ENCODE peak calls at places on chromosomes 4 and X, in nine cellular contexts. O is HL-60, S is thyroid gland, V is BJ, J is right lobe of liver, B is AG10803, Q is osteoblast, R is kidney epithelial cell, W is psoas muscle. X is an unnamed sample.

GRCh38 chrX:68232206-68232605 is 201.1 kb downstream of the OPHN1 start:
- DNase-seq in Q (no peak), O (no peak), B (no peak), S (no peak), J (no peak), V (no peak), W (no peak), R (no peak), X (no peak)

GRCh38 chrX:134520860-134521390 is 61.0 kb downstream of the HPRT1 start:
- DNase-seq in W (no peak), R (no peak), Q (peak), B (peak), V (no peak), J (no peak), O (no peak), S (peak), X (no peak)

GRCh38 chr4:118849867-118850812 is 14.2 kb upstream of the SEC24D start:
- DNase-seq in O (no peak), J (no peak), S (peak), Q (no peak), R (no peak), B (no peak), W (no peak), V (no peak), X (no peak)

GRCh38 chrX:149825424-149825823 is 43.7 kb downstream of the MAGEA9 start:
- DNase-seq in O (no peak), S (peak), Q (no peak), V (no peak), W (no peak), J (no peak), B (no peak), R (no peak), X (no peak)

GRCh38 chrX:74179071-74179470 is 124.9 kb upstream of the ZCCHC13 start:
- DNase-seq in O (no peak), V (peak), Q (peak), R (peak), J (no peak), S (no peak), W (no peak), B (peak), X (peak)

GRCh38 chr4:94561249-94562024 is 109.7 kb downstream of the PDLIM5 start:
- DNase-seq in J (no peak), Q (no peak), O (no peak), R (no peak), W (no peak), B (peak), V (peak), S (no peak), X (peak)

GRCh38 chr4:173237722-173238121 is 69.1 kb downstream of the GALNT7 start:
- DNase-seq in J (no peak), W (no peak), V (no peak), S (no peak), R (no peak), B (no peak), O (no peak), Q (peak), X (no peak)

GRCh38 chr4:149630079-149630478 is 185.6 kb downstream of the IQCM start:
- DNase-seq in J (no peak), V (no peak), O (no peak), Q (no peak), S (no peak), B (peak), W (no peak), R (no peak), X (no peak)

GRCh38 chrX:99761731-99762130 is 648.3 kb downstream of the PCDH19 start:
- DNase-seq in R (no peak), O (no peak), W (no peak), Q (no peak), V (no peak), B (no peak), S (no peak), J (no peak), X (no peak)

GRCh38 chr4:1994935-1995334 is 13.8 kb downstream of the NELFA start:
- DNase-seq in S (no peak), B (no peak), R (no peak), V (no peak), W (peak), O (no peak), Q (peak), J (no peak), X (no peak)

GRCh38 chr4:184688447-184688846 is 38.9 kb downstream of the PRIMPOL start:
- DNase-seq in V (peak), B (peak), R (peak), J (no peak), S (no peak), W (no peak), Q (peak), O (no peak), X (peak)

GRCh38 chr4:172709376-172709775 is 459.2 kb upstream of the GALNT7 start:
- DNase-seq in W (no peak), S (no peak), Q (no peak), R (no peak), J (no peak), B (no peak), O (no peak), V (no peak), X (no peak)

GRCh38 chrX:20271730-20272129 is 5.0 kb upstream of the RPS6KA3 start:
- DNase-seq in S (no peak), Q (no peak), W (no peak), R (no peak), J (no peak), B (no peak), V (no peak), O (no peak), X (no peak)

GRCh38 chrX:120016068-120016441 is 61.4 kb downstream of the RHOXF2B start:
- DNase-seq in W (no peak), Q (no peak), R (no peak), V (no peak), B (no peak), O (no peak), S (no peak), J (no peak), X (no peak)

GRCh38 chrX:123184199-123184857 is at the start of gene GRIA3:
- DNase-seq in S (no peak), B (peak), W (no peak), J (no peak), Q (no peak), R (no peak), O (no peak), V (no peak), X (no peak)

GRCh38 chrX:55484948-55485347 is 4.7 kb downstream of the USP51 start:
- DNase-seq in O (no peak), V (no peak), B (no peak), J (no peak), Q (no peak), R (no peak), S (no peak), W (no peak), X (no peak)

GRCh38 chr4:153418114-153418513 is 48.0 kb upstream of the TMEM131L start:
- DNase-seq in J (no peak), V (no peak), Q (no peak), O (no peak), S (no peak), W (no peak), R (no peak), B (peak), X (no peak)

GRCh38 chr4:38360201-38360600 is 303.8 kb upstream of the KLF3 start:
- DNase-seq in Q (no peak), S (no peak), W (no peak), J (no peak), V (no peak), R (no peak), B (peak), O (no peak), X (no peak)

GRCh38 chrX:154013001-154013421 is 6.7 kb downstream of the IRAK1 start:
- DNase-seq in O (no peak), W (peak), V (no peak), Q (peak), J (no peak), S (no peak), B (no peak), R (no peak), X (no peak)

GRCh38 chrX:56798866-56799864 is 70.1 kb downstream of the NBDY start:
- DNase-seq in R (no peak), B (no peak), J (no peak), O (no peak), S (no peak), W (peak), V (no peak), Q (no peak), X (no peak)

DNA sequence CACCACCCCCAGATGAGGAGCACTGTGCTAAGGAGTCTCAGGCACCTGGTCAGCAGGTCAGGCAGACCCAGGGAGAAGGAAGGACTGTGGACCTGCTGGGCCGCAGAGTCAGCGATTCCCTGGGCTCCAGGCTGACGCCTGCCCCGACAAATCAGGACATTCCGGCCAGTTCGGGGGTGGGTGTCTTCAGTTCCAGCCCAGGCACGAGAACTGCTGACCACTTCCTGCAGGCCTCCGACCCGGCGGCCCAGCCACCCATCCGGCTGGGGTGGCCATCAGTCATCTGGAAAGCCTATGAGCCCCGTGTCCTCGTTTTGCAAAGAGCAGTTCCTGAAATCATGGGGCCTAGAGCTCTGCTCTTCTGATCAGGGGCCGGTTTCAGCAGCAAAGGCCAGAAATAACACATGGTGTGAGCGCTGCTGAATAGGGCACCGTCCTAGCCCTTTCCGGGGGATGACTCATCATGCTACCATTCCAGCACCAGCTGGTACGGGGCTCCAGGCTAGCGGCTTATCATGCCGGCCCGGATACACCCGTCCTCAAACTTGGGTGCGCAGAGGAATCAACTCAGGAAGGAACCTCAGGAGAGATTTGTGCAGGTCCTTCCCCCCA is 7.8 kb upstream of the SH3TC1 start:
- DNase-seq in R (no peak), O (no peak), V (no peak), B (peak), W (peak), J (peak), Q (peak), S (peak), X (no peak)
- TF ChIP-seq CTCF in R (no peak), O (no peak), V (no peak), B (no peak), W (no peak), J (no peak), Q (no peak), S (no peak), X (no peak)

GRCh38 chrX:54482839-54483593 is 13.0 kb downstream of the FGD1 start:
- DNase-seq in S (no peak), W (no peak), B (peak), Q (no peak), J (no peak), V (no peak), O (no peak), R (no peak), X (no peak)
- H3K4me3 ChIP-seq in S (no peak), W (no peak), B (peak), Q (peak), J (no peak), V (no peak), O (no peak), R (no peak), X (no peak)

GRCh38 chr4:186144596-186145569 is 40.4 kb downstream of the FAM149A start:
- DNase-seq in W (peak), Q (peak), B (peak), V (no peak), J (peak), R (no peak), O (no peak), S (peak), X (no peak)

GRCh38 chr4:186149872-186150271 is 41.5 kb upstream of the CYP4V2 start:
- DNase-seq in R (no peak), V (no peak), O (no peak), W (peak), B (peak), S (peak), Q (no peak), J (peak), X (no peak)

GRCh38 chr4:186148335-186148975 is 42.9 kb upstream of the CYP4V2 start:
- DNase-seq in V (no peak), W (no peak), J (no peak), O (no peak), S (no peak), B (no peak), Q (no peak), R (no peak), X (no peak)

GRCh38 chr4:186146443-186146842 is 41.9 kb downstream of the FAM149A start:
- DNase-seq in O (no peak), B (no peak), Q (no peak), R (no peak), V (no peak), S (no peak), W (no peak), J (no peak), X (no peak)

GRCh38 chr4:186144180-186144579 is 39.7 kb downstream of the FAM149A start:
- DNase-seq in Q (peak), V (no peak), S (peak), O (no peak), B (peak), R (no peak), W (no peak), J (no peak), X (no peak)
- TF ChIP-seq CTCF in Q (peak), V (no peak), S (no peak), O (no peak), B (peak), R (peak), W (peak), J (peak), X (no peak)

DNA sequence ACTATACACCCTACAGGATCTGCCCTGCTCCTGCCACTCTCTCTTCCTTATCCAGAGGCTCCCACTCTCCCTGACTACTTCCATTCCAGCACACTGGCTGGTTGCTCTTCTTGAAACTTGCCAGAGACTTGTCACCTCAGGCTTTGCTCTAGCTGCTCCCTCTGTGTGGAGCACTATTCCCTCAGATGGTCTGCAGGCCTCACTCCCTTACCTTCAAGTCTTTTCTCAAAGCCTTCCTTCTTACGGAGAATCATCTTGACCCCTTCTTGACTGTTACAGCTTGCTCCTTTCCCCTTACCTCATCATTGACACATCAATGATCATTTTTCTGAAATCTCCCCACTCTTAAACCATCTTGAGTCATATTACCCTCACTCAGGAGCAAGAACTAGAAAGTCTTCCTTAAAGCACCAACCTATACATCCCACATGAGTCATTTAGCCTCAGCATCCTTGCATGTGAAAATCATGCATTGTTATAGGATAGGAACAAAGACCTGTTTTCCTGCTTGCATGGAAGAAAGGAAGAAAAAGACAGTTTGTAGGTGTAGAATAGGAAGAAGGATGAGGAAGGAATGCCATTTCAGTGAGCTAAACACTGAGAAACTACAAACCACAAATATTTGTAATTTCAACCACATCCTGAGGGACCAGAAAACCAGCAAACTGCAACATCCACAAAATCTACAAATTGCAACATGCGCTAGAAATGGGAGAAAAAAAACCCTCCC is 55.7 kb downstream of the ANTXR2 start:
- DNase-seq in R (peak), S (no peak), Q (peak), V (peak), W (no peak), O (peak), B (peak), J (no peak), X (peak)
- H3K4me3 ChIP-seq in R (no peak), S (no peak), Q (peak), V (no peak), W (no peak), O (no peak), B (no peak), J (no peak), X (no peak)

DNA sequence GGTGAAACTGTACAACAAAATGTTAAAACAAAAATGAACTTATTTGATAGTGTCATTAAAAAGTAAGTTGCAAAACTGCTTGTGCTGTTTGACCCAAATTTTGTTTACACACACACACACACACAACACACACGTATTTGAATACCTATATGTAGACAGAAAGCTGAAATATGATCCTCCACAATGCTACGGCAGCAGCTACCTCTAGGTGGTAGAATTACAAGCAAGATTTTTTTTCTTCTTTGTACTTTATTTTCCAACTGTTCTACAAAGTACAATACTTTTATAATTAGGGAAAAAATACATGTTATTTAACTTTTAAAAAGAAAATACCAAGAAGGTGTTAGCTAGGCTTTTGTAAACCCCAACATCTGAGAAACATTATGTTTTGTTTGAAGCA is 1.2 kb downstream of the CYTL1 start:
- DNase-seq in Q (no peak), W (no peak), V (no peak), J (no peak), R (no peak), S (no peak), B (no peak), O (no peak), X (no peak)
- TF ChIP-seq CTCF in Q (peak), W (no peak), V (peak), J (no peak), R (peak), S (no peak), B (peak), O (no peak), X (no peak)